ENCODE peak calls at places on chromosomes 3 and 15, in eight cellular contexts. J is coronary artery, G is A549, I is endothelial cell, H is AG09309, V is Peyer's patch, U is GM10248, Q is WTC11. O is an unnamed sample.
A peak's percentile ranks its signal among the peaks of the same experiment; 100 is the strongest.

GRCh38 chr3:12869025-12869695 is 27.8 kb upstream of the RPL32 start:
- DNase-seq in V (peak; percentile 79), G (peak; percentile 15), J (no peak), I (peak; percentile 79), U (peak; percentile 81), H (no peak), Q (peak; percentile 88), O (peak; percentile 84)

GRCh38 chr3:61808526-61808925 is 247.2 kb downstream of the PTPRG start:
- DNase-seq in H (no peak), I (no peak), U (no peak), J (no peak), Q (no peak), V (no peak), G (no peak), O (no peak)

GRCh38 chr3:45064512-45065372 is 38.6 kb downstream of the CLEC3B start:
- DNase-seq in Q (no peak), U (no peak), I (no peak), H (no peak), V (no peak), J (no peak), G (no peak), O (no peak)

GRCh38 chr3:66406841-66407240 is 94.0 kb downstream of the LRIG1 start:
- DNase-seq in J (peak; percentile 65), I (no peak), G (no peak), Q (no peak), V (no peak), U (no peak), H (no peak), O (no peak)

GRCh38 chr15:70781236-70781635 is 17.9 kb upstream of the UACA start:
- DNase-seq in J (no peak), Q (no peak), I (no peak), G (no peak), H (no peak), U (no peak), V (no peak), O (no peak)

GRCh38 chr3:78977073-78977472 is 790.7 kb downstream of the ROBO1 start:
- DNase-seq in Q (no peak), U (no peak), V (no peak), G (no peak), J (no peak), I (no peak), H (no peak), O (no peak)

GRCh38 chr3:86800116-86800515 is 190.8 kb downstream of the VGLL3 start:
- DNase-seq in U (no peak), G (no peak), J (no peak), I (no peak), H (peak; percentile 43), Q (no peak), V (no peak), O (no peak)

GRCh38 chr3:144128117-144128892 is 156.7 kb downstream of the DIPK2A start:
- DNase-seq in U (peak; percentile 54), V (no peak), H (no peak), G (no peak), Q (no peak), J (no peak), I (no peak), O (peak; percentile 47)

GRCh38 chr15:101380146-101380545 is 85.1 kb upstream of the SNRPA1 start:
- DNase-seq in H (no peak), G (no peak), J (no peak), U (no peak), Q (no peak), I (no peak), V (no peak), O (no peak)

GRCh38 chr15:58532126-58532525 is 100.3 kb downstream of the LIPC start:
- DNase-seq in J (no peak), Q (no peak), U (no peak), V (no peak), G (no peak), I (no peak), H (peak; percentile 56), O (no peak)

GRCh38 chr3:120424506-120424905 is 26.3 kb downstream of the FSTL1 start:
- DNase-seq in J (peak; percentile 61), V (no peak), H (no peak), U (no peak), G (no peak), I (no peak), Q (no peak), O (no peak)

DNA sequence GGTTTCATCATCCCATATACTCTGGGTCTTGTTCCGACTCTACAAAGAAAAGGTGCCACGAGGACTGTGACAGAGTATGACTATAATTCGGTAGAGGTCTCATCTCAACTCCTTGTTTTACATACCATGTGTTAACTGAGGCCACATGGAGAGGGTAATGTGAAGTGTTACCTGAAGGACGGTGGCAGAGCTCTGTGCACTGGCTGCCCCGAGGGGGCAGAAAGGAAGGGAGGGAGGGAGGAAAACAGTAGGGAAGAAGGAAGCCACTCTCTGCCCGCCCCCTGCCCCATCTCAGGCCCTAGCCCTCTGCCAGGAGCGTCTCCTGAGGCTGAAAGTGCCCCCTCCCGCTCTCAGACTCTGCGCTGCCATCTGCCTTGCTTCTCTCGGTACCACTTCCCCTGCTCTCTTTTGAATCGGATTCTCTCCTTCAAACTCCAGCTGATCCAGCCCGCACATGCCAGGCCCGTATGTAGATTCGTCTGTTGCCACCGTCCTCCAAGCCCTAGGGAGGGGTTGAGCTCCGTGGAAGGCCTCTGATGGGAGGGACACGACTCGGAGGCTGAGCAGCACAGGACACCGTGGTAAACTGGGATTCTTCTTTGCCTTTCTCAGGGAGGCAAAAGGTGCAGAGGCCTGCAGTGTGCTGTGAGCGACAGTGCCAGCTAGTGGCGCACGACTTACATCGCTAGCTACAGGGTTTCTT is 70.5 kb upstream of the ATP10A start:
- DNase-seq in J (peak; percentile 76), V (peak; percentile 86), U (no peak), H (peak; percentile 58), Q (peak; percentile 73), I (peak; percentile 58), G (peak; percentile 52), O (peak; percentile 52)
- TF ChIP-seq CTCF in J (peak; percentile 69), V (peak; percentile 51), U (peak; percentile 57), H (peak; percentile 95), Q (peak; percentile 36), I (peak; percentile 48), G (peak; percentile 61), O (peak; percentile 42)

GRCh38 chr3:76474632-76475031 is 565.3 kb upstream of the ROBO2 start:
- DNase-seq in V (no peak), J (no peak), G (no peak), U (no peak), I (no peak), H (no peak), Q (no peak), O (no peak)

GRCh38 chr3:76470285-76470684 is 569.6 kb upstream of the ROBO2 start:
- DNase-seq in Q (no peak), U (no peak), V (no peak), J (no peak), G (no peak), I (no peak), H (peak; percentile 29), O (no peak)
- TF ChIP-seq CTCF in Q (no peak), U (no peak), V (no peak), J (no peak), G (no peak), I (no peak), H (no peak), O (no peak)

DNA sequence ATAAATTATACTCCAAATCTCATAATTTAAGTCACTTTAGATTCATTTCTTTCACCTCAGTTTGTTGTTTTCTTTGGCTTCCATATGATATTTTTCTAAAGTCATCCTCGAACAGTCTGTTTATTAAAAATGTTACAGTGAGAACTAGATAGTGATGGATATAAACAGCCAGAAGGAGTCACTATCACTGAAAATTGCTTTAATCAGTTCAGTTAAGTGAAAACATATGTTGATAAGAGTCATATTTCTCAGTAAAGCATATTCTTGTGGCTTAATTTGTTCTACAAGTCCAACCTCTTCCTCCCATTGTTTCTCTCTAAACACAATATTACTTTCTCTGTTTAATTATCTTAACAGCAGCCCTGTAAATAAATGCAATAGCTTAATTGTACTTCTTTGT is 427.5 kb upstream of the ALCAM start:
- DNase-seq in G (no peak), U (no peak), V (no peak), H (no peak), Q (no peak), I (no peak), J (no peak), O (no peak)
- TF ChIP-seq CTCF in G (no peak), U (no peak), V (no peak), H (peak; percentile 4), Q (no peak), I (no peak), J (no peak), O (no peak)

DNA sequence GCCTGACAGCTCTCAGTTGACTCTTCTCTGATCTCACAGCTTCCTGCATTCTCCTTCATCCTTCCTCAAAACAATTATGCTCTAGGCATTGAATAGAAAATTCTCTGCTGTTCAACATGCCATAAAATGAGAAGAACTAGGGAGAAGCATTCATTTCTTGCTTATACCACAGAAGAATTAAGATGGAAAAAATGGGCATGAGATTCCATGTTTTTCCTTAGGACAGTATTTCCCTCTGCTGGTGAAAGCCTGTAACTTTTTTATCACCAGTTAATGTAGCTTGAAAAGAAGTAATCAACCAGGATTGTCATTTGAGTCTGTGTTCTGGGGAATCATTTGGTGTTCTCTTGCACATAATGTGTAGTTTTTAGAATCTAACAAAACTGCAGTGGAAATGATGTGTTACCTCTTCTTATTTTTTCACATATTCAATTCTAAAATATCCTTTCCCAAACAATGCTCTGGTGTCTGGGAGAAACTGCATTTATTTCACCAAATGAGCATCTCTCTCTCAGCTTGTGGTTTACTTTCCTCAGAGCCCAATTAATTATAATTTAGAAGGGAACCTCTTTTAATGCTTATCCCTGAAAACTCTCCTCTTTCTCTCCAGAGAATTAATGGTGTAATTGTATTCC is 92.8 kb upstream of the DCBLD2 start:
- DNase-seq in H (peak; percentile 48), V (no peak), I (no peak), G (no peak), U (no peak), Q (no peak), J (no peak), O (no peak)
- TF ChIP-seq CTCF in H (peak; percentile 57), V (peak; percentile 54), I (peak; percentile 86), G (peak; percentile 90), U (peak; percentile 14), Q (no peak), J (peak; percentile 45), O (no peak)

GRCh38 chr15:61702224-61703120 is 357.8 kb downstream of the VPS13C start:
- DNase-seq in U (no peak), I (no peak), Q (peak; percentile 41), H (no peak), J (no peak), G (no peak), V (no peak), O (no peak)
- TF ChIP-seq CTCF in U (no peak), I (no peak), Q (peak; percentile 20), H (no peak), J (no peak), G (no peak), V (no peak), O (no peak)